ENCODE peak calls at places on chromosomes 11 and 22, in eight cellular contexts. H, G, B, K, P, N, X and L are unnamed samples.

GRCh38 chr22:25177226-25177625 is 22.4 kb upstream of the CRYBB3 start:
- DNase-seq in X (no peak), K (no peak), P (no peak), H (no peak), G (no peak), N (no peak), B (no peak), L (no peak)

GRCh38 chr22:39471421-39472141 is 14.8 kb downstream of the MGAT3 start:
- DNase-seq in N (no peak), G (no peak), X (no peak), P (no peak), B (peak; percentile 8), K (no peak), H (no peak), L (no peak)

GRCh38 chr11:72430743-72431570 is 3.4 kb downstream of the CLPB start:
- DNase-seq in X (no peak), P (peak; percentile 46), N (no peak), G (no peak), K (peak; percentile 16), H (no peak), B (peak; percentile 52), L (no peak)

GRCh38 chr11:102727890-102728289 is 3.1 kb upstream of the MMP8 start:
- DNase-seq in G (no peak), K (no peak), B (peak; percentile 89), H (no peak), X (no peak), N (no peak), P (no peak), L (no peak)

GRCh38 chr11:95867105-95867504 is 56.8 kb downstream of the MTMR2 start:
- DNase-seq in B (no peak), H (no peak), K (no peak), G (no peak), X (no peak), P (no peak), N (no peak), L (no peak)

GRCh38 chr22:18114495-18114894 is 3.9 kb downstream of the TUBA8 start:
- DNase-seq in X (no peak), N (no peak), P (no peak), K (no peak), G (no peak), H (no peak), B (no peak), L (no peak)

GRCh38 chr11:31987118-31988005 is 103.5 kb upstream of the RCN1 start:
- DNase-seq in G (no peak), P (no peak), B (no peak), H (no peak), N (no peak), K (peak; percentile 21), X (no peak), L (no peak)

GRCh38 chr11:17479284-17480214 is 2.9 kb upstream of the ABCC8 start:
- DNase-seq in P (no peak), X (no peak), G (no peak), H (no peak), B (peak; percentile 10), N (no peak), K (peak; percentile 74), L (no peak)

GRCh38 chr11:74678591-74679512 is 52.4 kb downstream of the CHRDL2 start:
- DNase-seq in K (no peak), N (peak; percentile 13), H (no peak), B (no peak), G (no peak), X (no peak), P (peak; percentile 26), L (no peak)

GRCh38 chr11:61873588-61874459 is 17.5 kb downstream of the FADS3 start:
- DNase-seq in N (no peak), K (no peak), G (peak; percentile 32), X (no peak), B (no peak), H (no peak), P (no peak), L (peak; percentile 86)

GRCh38 chr22:23242473-23243001 is 62.2 kb downstream of the BCR start:
- DNase-seq in H (no peak), X (no peak), P (no peak), K (peak; percentile 29), B (no peak), G (peak; percentile 34), N (no peak), L (no peak)

GRCh38 chr11:58647866-58648265 is 25.4 kb downstream of the CNTF start:
- DNase-seq in X (no peak), B (no peak), K (no peak), H (no peak), G (no peak), N (no peak), P (no peak), L (no peak)

GRCh38 chr11:14417186-14417585 is 58.2 kb upstream of the RRAS2 start:
- DNase-seq in P (no peak), H (no peak), B (no peak), X (no peak), G (no peak), K (no peak), N (no peak), L (no peak)

GRCh38 chr11:14413307-14414072 is 54.5 kb upstream of the RRAS2 start:
- DNase-seq in P (no peak), K (no peak), X (no peak), N (no peak), H (no peak), G (peak; percentile 58), B (no peak), L (no peak)

GRCh38 chr11:14417975-14418374 is 59.0 kb upstream of the RRAS2 start:
- DNase-seq in B (no peak), X (no peak), N (no peak), H (no peak), G (no peak), K (no peak), P (no peak), L (no peak)

GRCh38 chr11:14411818-14412217 is 52.8 kb upstream of the RRAS2 start:
- DNase-seq in G (peak; percentile 78), P (no peak), K (no peak), H (no peak), B (no peak), N (no peak), X (peak; percentile 74), L (no peak)

GRCh38 chr11:14414470-14415461 is 55.8 kb upstream of the RRAS2 start:
- DNase-seq in K (no peak), B (no peak), G (no peak), H (peak; percentile 24), X (no peak), N (no peak), P (no peak), L (no peak)
- TF ChIP-seq CTCF in K (peak; percentile 38), B (no peak), G (no peak), H (peak; percentile 11), X (no peak), N (no peak), P (no peak), L (no peak)

GRCh38 chr11:118930152-118930712 is 4.5 kb upstream of the BCL9L start:
- DNase-seq in H (peak; percentile 64), K (peak; percentile 82), X (peak; percentile 95), P (peak; percentile 94), G (peak; percentile 87), B (peak; percentile 76), N (peak; percentile 88), L (no peak)

GRCh38 chr11:118928108-118928869 is 2.6 kb upstream of the BCL9L start:
- DNase-seq in K (peak; percentile 99), P (peak; percentile 94), B (peak; percentile 91), G (peak; percentile 96), N (peak; percentile 93), H (peak; percentile 82), X (peak; percentile 79), L (no peak)

GRCh38 chr11:118929496-118930151 is 3.9 kb upstream of the BCL9L start:
- DNase-seq in P (peak; percentile 91), K (peak; percentile 78), B (peak; percentile 80), G (peak; percentile 88), N (peak; percentile 90), X (peak; percentile 93), H (no peak), L (no peak)

GRCh38 chr11:118927554-118928107 is 1.9 kb upstream of the BCL9L start:
- DNase-seq in X (no peak), H (no peak), B (no peak), K (no peak), G (no peak), P (no peak), N (no peak), L (no peak)

GRCh38 chr11:118928870-118929495 is 3.3 kb upstream of the BCL9L start:
- DNase-seq in G (no peak), K (no peak), B (peak; percentile 79), X (peak; percentile 78), N (peak; percentile 62), H (no peak), P (peak; percentile 80), L (no peak)
- TF ChIP-seq CTCF in G (no peak), K (peak; percentile 38), B (peak; percentile 10), X (no peak), N (no peak), H (no peak), P (no peak), L (no peak)

DNA sequence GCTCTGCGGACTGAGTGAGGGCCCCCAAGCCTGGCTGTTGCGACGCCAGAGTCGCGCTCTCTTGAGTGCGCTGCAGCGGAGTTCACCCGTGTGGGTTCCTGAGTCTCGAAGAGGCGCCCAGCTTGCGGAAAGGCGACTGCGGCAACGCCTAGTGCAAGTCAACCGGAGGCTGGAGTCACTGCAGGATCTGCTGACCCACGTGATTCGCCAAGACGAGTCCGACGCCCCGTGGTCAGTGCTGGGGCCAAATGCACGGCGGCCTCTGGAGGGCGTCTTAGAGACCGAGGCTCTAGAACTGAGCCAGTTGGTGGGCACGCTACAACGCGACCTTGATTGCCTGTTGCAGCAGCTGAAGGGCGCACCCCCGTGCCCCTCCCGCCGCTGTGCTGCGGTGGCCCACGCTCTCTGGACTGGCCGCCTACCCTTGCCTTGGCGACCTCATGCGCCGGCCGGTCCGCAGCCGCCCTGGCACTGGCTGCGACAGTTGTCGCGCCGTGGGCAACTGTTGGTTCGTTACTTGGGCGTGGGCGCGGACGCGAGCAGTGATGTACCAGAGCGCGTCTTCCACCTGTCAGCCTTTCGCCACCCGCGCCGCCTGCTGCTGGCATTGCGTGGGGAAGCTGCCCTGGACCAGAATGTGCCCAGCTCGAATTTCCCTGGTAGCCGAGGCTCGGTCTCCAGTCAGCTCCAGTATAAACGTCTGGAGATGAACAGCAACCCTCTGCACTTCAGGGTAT is 32.6 kb downstream of the RRP8 start:
- DNase-seq in H (no peak), P (no peak), N (no peak), K (no peak), G (peak; percentile 90), B (no peak), X (no peak), L (no peak)
- TF ChIP-seq CTCF in H (no peak), P (no peak), N (no peak), K (no peak), G (no peak), B (peak; percentile 49), X (no peak), L (no peak)

DNA sequence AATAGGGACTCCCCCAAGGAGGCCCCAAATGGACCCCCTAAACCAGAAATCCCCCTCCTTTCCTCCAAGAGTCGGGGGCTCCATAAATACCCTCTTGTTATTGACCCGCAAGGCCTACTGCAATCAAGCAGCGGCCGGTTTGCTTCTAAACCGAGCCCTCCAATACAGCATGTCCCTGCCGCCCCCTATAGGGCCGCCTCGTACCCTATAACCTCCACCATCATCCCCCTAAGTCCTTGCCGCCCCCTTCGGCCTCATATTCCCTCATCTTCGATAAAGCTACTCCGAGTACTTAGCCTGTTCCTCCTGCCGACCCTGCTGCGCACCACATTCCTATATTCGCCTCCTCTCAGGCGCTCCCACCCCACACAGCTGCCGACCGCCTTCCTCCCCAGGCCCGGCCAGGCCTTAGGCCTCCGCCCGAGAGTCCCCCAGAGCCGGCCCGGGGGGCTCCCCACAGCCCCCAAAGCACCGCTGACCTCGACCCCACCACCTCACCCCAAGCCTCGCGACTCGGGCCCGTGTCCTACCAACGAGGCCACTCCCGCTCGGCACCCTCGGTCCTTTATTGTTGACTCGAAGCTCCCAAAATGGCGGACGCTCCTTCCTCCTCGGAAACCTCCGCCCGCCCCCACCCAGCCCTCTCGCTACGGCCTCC is 478 bp downstream of the DDX6 start:
- DNase-seq in K (peak; percentile 51), B (peak; percentile 78), P (peak; percentile 74), N (peak; percentile 68), G (peak; percentile 72), H (peak; percentile 33), X (peak; percentile 68), L (peak; percentile 92)
- TF ChIP-seq CTCF in K (peak; percentile 57), B (peak; percentile 51), P (no peak), N (peak; percentile 26), G (peak; percentile 43), H (peak; percentile 56), X (peak; percentile 31), L (peak; percentile 73)